ENCODE peak calls at places on chromosomes 3 and 15, in four cellular contexts. T is heart left ventricle, S is Peyer's patch, C is testis. R is an unnamed sample.

GRCh38 chr3:34683851-34684250 is 885.4 kb downstream of the PDCD6IP start:
- DNase-seq in T (peak), S (peak), C (peak), R (no peak)

GRCh38 chr3:54691230-54691900 is 236.5 kb downstream of the LRTM1 start:
- DNase-seq in T (no peak), S (no peak), C (no peak), R (no peak)

GRCh38 chr15:66738116-66738515 is 36.1 kb downstream of the SMAD6 start:
- DNase-seq in T (no peak), S (no peak), C (no peak), R (no peak)

GRCh38 chr3:153372326-153372725 is 210.3 kb downstream of the RAP2B start:
- DNase-seq in T (no peak), S (no peak), C (no peak), R (no peak)

GRCh38 chr3:183546625-183547024 is 8.9 kb downstream of the KLHL6 start:
- DNase-seq in T (no peak), S (peak), C (no peak), R (no peak)

GRCh38 chr3:185021326-185021725 is 131.5 kb downstream of the C3orf70 start:
- DNase-seq in T (no peak), S (no peak), C (no peak), R (no peak)

GRCh38 chr3:144296808-144297207 is 325.2 kb downstream of the DIPK2A start:
- DNase-seq in T (no peak), S (no peak), C (no peak), R (no peak)

GRCh38 chr3:172357850-172358754 is 90.2 kb downstream of the GHSR start:
- DNase-seq in T (no peak), S (no peak), C (no peak), R (no peak)

GRCh38 chr15:36161781-36162212 is 417.6 kb upstream of the CDIN1 start:
- DNase-seq in T (peak), S (no peak), C (no peak), R (peak)

GRCh38 chr15:43511012-43511885 is 6.2 kb upstream of the MAP1A start:
- DNase-seq in T (no peak), S (no peak), C (peak), R (no peak)

GRCh38 chr3:13746385-13746784 is 133.5 kb downstream of the WNT7A start:
- DNase-seq in T (no peak), S (no peak), C (no peak), R (no peak)

GRCh38 chr3:13749063-13749764 is 130.7 kb downstream of the WNT7A start:
- DNase-seq in T (no peak), S (no peak), C (no peak), R (no peak)

GRCh38 chr3:13745636-13746035 is 134.2 kb downstream of the WNT7A start:
- DNase-seq in T (no peak), S (no peak), C (no peak), R (no peak)

GRCh38 chr3:13748500-13748899 is 131.4 kb downstream of the WNT7A start:
- DNase-seq in T (no peak), S (no peak), C (no peak), R (no peak)

GRCh38 chr3:13747627-13748026 is 132.2 kb downstream of the WNT7A start:
- DNase-seq in T (no peak), S (no peak), C (no peak), R (no peak)
- TF ChIP-seq POLR2A in T (no peak), S (no peak), C (no peak), R (no peak)

GRCh38 chr15:45573961-45574629 is 13.1 kb upstream of the BLOC1S6 start:
- DNase-seq in T (no peak), S (no peak), C (no peak), R (no peak)
- TF ChIP-seq CTCF in T (no peak), S (no peak), C (no peak), R (no peak)

GRCh38 chr3:72265661-72266370 is 480.9 kb upstream of the PROK2 start:
- DNase-seq in T (no peak), S (no peak), C (no peak), R (no peak)
- H3K4me3 ChIP-seq in T (no peak), S (no peak), C (no peak), R (no peak)

GRCh38 chr3:191391873-191392808 is 61.8 kb upstream of the UTS2B start:
- DNase-seq in T (no peak), S (no peak), C (no peak), R (no peak)
- TF ChIP-seq POLR2A in T (no peak), S (no peak), C (no peak), R (no peak)

GRCh38 chr3:79018671-79019136 is 749.1 kb downstream of the ROBO1 start:
- DNase-seq in T (peak), S (peak), C (peak), R (peak)
- TF ChIP-seq CTCF in T (no peak), S (no peak), C (no peak), R (no peak)